ENCODE peak calls at places on chromosomes 5 and 9, in eight cellular contexts. One of them, this sample, is unnamed.

GRCh38 chr9:128358861-128359260 is 12.3 kb upstream of the URM1 start:
- DNase-seq in T-helper 2 cell: no peak
- DNase-seq in astrocyte: no peak
- DNase-seq in stimulated activated CD8-positive, alpha-beta memory T cell treated with anti-CD3 and anti-CD28 coated beads, Interleukin-4, amount 100 ng/mL, for 24 hours: no peak
- DNase-seq in GM04504: no peak
- DNase-seq in tibial artery: no peak
- DNase-seq in NCI-H774: no peak
- DNase-seq in amygdala: no peak
- DNase-seq in this sample: no peak

GRCh38 chr9:134210908-134211810 is 46.8 kb upstream of the RNU6ATAC start:
- DNase-seq in T-helper 2 cell: no peak
- DNase-seq in astrocyte: no peak
- DNase-seq in stimulated activated CD8-positive, alpha-beta memory T cell treated with anti-CD3 and anti-CD28 coated beads, Interleukin-4, amount 100 ng/mL, for 24 hours: no peak
- DNase-seq in GM04504: no peak
- DNase-seq in tibial artery: no peak
- DNase-seq in NCI-H774: no peak
- DNase-seq in amygdala: peak
- DNase-seq in this sample: no peak

GRCh38 chr5:167819406-167819805 is 472.0 kb upstream of the WWC1 start:
- DNase-seq in T-helper 2 cell: no peak
- DNase-seq in astrocyte: no peak
- DNase-seq in stimulated activated CD8-positive, alpha-beta memory T cell treated with anti-CD3 and anti-CD28 coated beads, Interleukin-4, amount 100 ng/mL, for 24 hours: no peak
- DNase-seq in GM04504: no peak
- DNase-seq in tibial artery: no peak
- DNase-seq in NCI-H774: no peak
- DNase-seq in amygdala: no peak
- DNase-seq in this sample: no peak

GRCh38 chr5:34903260-34903659 is 12.0 kb downstream of the RAD1 start:
- DNase-seq in T-helper 2 cell: no peak
- DNase-seq in astrocyte: no peak
- DNase-seq in stimulated activated CD8-positive, alpha-beta memory T cell treated with anti-CD3 and anti-CD28 coated beads, Interleukin-4, amount 100 ng/mL, for 24 hours: no peak
- DNase-seq in GM04504: no peak
- DNase-seq in tibial artery: no peak
- DNase-seq in NCI-H774: no peak
- DNase-seq in amygdala: no peak
- DNase-seq in this sample: no peak

GRCh38 chr9:29750062-29750461 is 2176.8 kb upstream of the C9orf72 start:
- DNase-seq in T-helper 2 cell: no peak
- DNase-seq in astrocyte: peak
- DNase-seq in stimulated activated CD8-positive, alpha-beta memory T cell treated with anti-CD3 and anti-CD28 coated beads, Interleukin-4, amount 100 ng/mL, for 24 hours: no peak
- DNase-seq in GM04504: no peak
- DNase-seq in tibial artery: no peak
- DNase-seq in NCI-H774: no peak
- DNase-seq in amygdala: no peak
- DNase-seq in this sample: no peak

GRCh38 chr9:123657099-123657498 is 272.8 kb downstream of the DENND1A start:
- DNase-seq in T-helper 2 cell: no peak
- DNase-seq in astrocyte: no peak
- DNase-seq in stimulated activated CD8-positive, alpha-beta memory T cell treated with anti-CD3 and anti-CD28 coated beads, Interleukin-4, amount 100 ng/mL, for 24 hours: no peak
- DNase-seq in GM04504: no peak
- DNase-seq in tibial artery: no peak
- DNase-seq in NCI-H774: no peak
- DNase-seq in amygdala: no peak
- DNase-seq in this sample: no peak

GRCh38 chr5:178576591-178577351 is 13.4 kb downstream of the COL23A1 start:
- DNase-seq in T-helper 2 cell: no peak
- DNase-seq in astrocyte: no peak
- DNase-seq in stimulated activated CD8-positive, alpha-beta memory T cell treated with anti-CD3 and anti-CD28 coated beads, Interleukin-4, amount 100 ng/mL, for 24 hours: no peak
- DNase-seq in GM04504: no peak
- DNase-seq in tibial artery: no peak
- DNase-seq in NCI-H774: no peak
- DNase-seq in amygdala: no peak
- DNase-seq in this sample: no peak

GRCh38 chr5:80082731-80083114 is 47.6 kb downstream of the THBS4 start:
- DNase-seq in T-helper 2 cell: peak
- DNase-seq in astrocyte: peak
- DNase-seq in stimulated activated CD8-positive, alpha-beta memory T cell treated with anti-CD3 and anti-CD28 coated beads, Interleukin-4, amount 100 ng/mL, for 24 hours: peak
- DNase-seq in GM04504: peak
- DNase-seq in tibial artery: peak
- DNase-seq in NCI-H774: peak
- DNase-seq in amygdala: peak
- DNase-seq in this sample: peak

This sample was measured in activated CD8-positive, alpha-beta memory T cell treated with anti-CD3 and anti-CD28 coated beads, Interleukin-2, amount 10 ng/mL, durations not matched to agents 7 days and 5 days.